ENCODE peak calls at places on chromosomes 3 and 15, in four cellular contexts. R is MM.1S, O is mesenchymal stem cell, L is transverse colon. A is an unnamed sample. For H3K4me1 and H3K27me3, the result is how much of the 10 kb centered on the place peaks cover.

GRCh38 chr3:160376681-160377080 is 22.3 kb downstream of the IFT80 start:
- DNase-seq in R (no peak), L (no peak), O (no peak), A (no peak)

GRCh38 chr3:4038351-4038750 is 239.1 kb downstream of the LRRN1 start:
- DNase-seq in L (no peak), R (no peak), O (no peak), A (no peak)

GRCh38 chr15:59294961-59295741 is 77.5 kb downstream of the MYO1E start:
- DNase-seq in L (no peak), O (peak), R (no peak), A (no peak)

GRCh38 chr3:99248130-99248529 is 346.6 kb upstream of the DCBLD2 start:
- DNase-seq in R (no peak), O (peak), L (no peak), A (no peak)

GRCh38 chr3:107870989-107871638 is 219.7 kb downstream of the CD47 start:
- DNase-seq in O (no peak), R (no peak), L (no peak), A (no peak)

GRCh38 chr3:171842864-171843511 is at the start of gene TMEM212:
- DNase-seq in O (peak), L (no peak), R (no peak), A (no peak)

GRCh38 chr3:76365284-76365683 is 579.9 kb upstream of the ZNF717 start:
- DNase-seq in O (peak), R (no peak), L (no peak), A (no peak)

GRCh38 chr3:60756636-60757035 is 494.6 kb downstream of the FHIT start:
- DNase-seq in L (no peak), R (no peak), O (no peak), A (no peak)

GRCh38 chr3:24161841-24162240 is 216.8 kb downstream of the NR1D2 start:
- DNase-seq in R (no peak), O (peak), L (no peak), A (no peak)

GRCh38 chr15:64897345-64897985 is 14.2 kb upstream of the ANKDD1A start:
- DNase-seq in O (peak), R (no peak), L (peak), A (peak)
- H3K4me1 ChIP-seq in O (under half), R (under half), L (under half), A (under half)

GRCh38 chr3:147411777-147412176 is 2.6 kb downstream of the ZIC1 start:
- DNase-seq in R (no peak), L (no peak), O (no peak), A (no peak)

GRCh38 chr3:147412491-147412916 is 3.3 kb downstream of the ZIC1 start:
- DNase-seq in L (no peak), R (no peak), O (no peak), A (no peak)

GRCh38 chr3:147413712-147414325 is 4.7 kb downstream of the ZIC1 start:
- DNase-seq in L (no peak), R (peak), O (no peak), A (no peak)

GRCh38 chr3:147414369-147415135 is 5.4 kb downstream of the ZIC1 start:
- DNase-seq in R (no peak), L (no peak), O (no peak), A (no peak)

DNA sequence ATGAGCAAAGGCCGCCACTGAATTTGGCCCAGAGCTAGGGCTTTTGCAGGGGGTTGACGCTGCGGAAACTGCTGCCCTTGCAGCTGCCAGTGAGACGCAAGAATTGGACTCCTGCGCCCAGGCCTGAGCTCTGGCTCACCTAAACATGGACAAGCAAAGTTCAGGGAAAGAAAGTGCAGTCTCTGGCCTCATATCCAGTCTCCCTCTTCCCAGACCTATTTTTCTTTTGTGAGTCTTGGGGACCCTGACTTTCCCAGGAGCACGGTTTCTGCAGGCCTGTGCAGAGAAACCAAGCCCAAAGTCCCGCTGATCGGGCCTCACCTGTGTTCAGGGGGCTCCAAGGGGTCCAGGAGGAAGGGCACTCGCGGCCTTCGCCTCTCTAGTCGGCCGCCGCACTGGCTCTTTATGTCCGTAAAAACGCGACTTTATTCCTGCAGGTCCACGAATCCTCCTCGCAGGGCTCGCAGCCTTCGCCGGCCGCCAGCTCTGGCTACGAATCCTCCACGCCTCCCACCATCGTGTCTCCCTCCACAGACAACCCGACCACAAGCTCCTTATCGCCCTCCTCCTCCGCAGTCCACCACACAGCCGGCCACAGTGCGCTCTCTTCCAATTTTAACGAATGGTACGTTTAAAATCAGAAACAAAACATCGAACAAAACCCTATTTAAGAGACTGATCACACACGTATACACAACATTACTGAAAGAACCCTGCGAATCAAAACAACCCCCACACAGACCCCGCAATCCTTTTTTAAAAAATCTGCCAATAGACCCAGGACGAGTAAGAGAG is 3.9 kb downstream of the ZIC1 start:
- DNase-seq in L (no peak), O (no peak), R (no peak), A (no peak)
- H3K27me3 ChIP-seq in L (half or more), O (half or more), R (under half), A (under half)

GRCh38 chr3:12840591-12841084 is 727 bp downstream of the RPL32 start:
- DNase-seq in R (no peak), L (no peak), O (no peak), A (no peak)

GRCh38 chr3:12842469-12842868 is 1.1 kb upstream of the RPL32 start:
- DNase-seq in R (no peak), L (no peak), O (no peak), A (no peak)

GRCh38 chr3:12841085-12841969 is at the start of gene RPL32:
- DNase-seq in O (peak), R (peak), L (peak), A (peak)

GRCh38 chr3:12838179-12838965 is 3.0 kb downstream of the RPL32 start:
- DNase-seq in R (no peak), O (no peak), L (no peak), A (no peak)

DNA sequence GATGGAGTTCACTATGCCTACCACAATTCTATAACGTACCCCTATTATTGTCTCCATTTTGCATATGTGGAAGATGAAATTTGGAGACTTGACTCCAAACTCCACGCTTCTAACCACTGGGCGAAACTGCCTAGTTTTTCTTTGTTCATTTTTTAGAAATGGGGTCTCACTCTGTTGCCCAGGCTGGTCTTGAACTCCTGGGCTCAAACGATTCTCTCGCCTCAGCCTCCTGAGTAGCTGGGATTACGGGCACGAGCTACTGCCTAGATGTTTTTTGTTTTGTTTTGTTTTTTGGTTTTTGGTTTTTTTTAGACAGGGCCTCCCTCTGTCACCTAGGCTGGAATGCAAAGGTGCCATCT is 584 bp upstream of the RPL32 start:
- DNase-seq in L (no peak), O (no peak), R (no peak), A (no peak)
- H3K4me3 ChIP-seq in L (no peak), O (peak), R (peak), A (peak)

GRCh38 chr15:60969658-60970057 is 259.4 kb downstream of the RORA start:
- DNase-seq in O (no peak), L (no peak), R (no peak), A (no peak)
- H3K4me1 ChIP-seq in O (under half), L (under half), R (under half), A (under half)